ENCODE peak calls at places on chromosome 13, in four cellular contexts. One of them, this sample, is unnamed.

GRCh38 chr13:98033277-98034247 is 80.1 kb downstream of the IPO5 start:
- DNase-seq in stimulated activated CD4-positive, alpha-beta T cell treated with anti-CD3 and anti-CD28 coated beads, Interleukin-1b, Interleukin-23, amount 100 ng/mL, for 1 hour: no peak
- DNase-seq in IMR-90: peak; percentile 44
- DNase-seq in cardiac fibroblast: peak; percentile 79
- DNase-seq in this sample: peak; percentile 87

GRCh38 chr13:51453959-51454703 is 1.3 kb upstream of the INTS6 start:
- DNase-seq in stimulated activated CD4-positive, alpha-beta T cell treated with anti-CD3 and anti-CD28 coated beads, Interleukin-1b, Interleukin-23, amount 100 ng/mL, for 1 hour: no peak
- DNase-seq in IMR-90: peak; percentile 6
- DNase-seq in cardiac fibroblast: peak; percentile 44
- DNase-seq in this sample: peak; percentile 34

GRCh38 chr13:35881360-35881759 is 249.8 kb downstream of the DCLK1 start:
- DNase-seq in stimulated activated CD4-positive, alpha-beta T cell treated with anti-CD3 and anti-CD28 coated beads, Interleukin-1b, Interleukin-23, amount 100 ng/mL, for 1 hour: no peak
- DNase-seq in IMR-90: peak; percentile 39
- DNase-seq in cardiac fibroblast: peak; percentile 25
- DNase-seq in this sample: peak; percentile 11

GRCh38 chr13:73177911-73178565 is 119.2 kb downstream of the KLF5 start:
- DNase-seq in stimulated activated CD4-positive, alpha-beta T cell treated with anti-CD3 and anti-CD28 coated beads, Interleukin-1b, Interleukin-23, amount 100 ng/mL, for 1 hour: no peak
- DNase-seq in IMR-90: no peak
- DNase-seq in cardiac fibroblast: no peak
- DNase-seq in this sample: peak; percentile 37

GRCh38 chr13:26024558-26024957 is 27.3 kb downstream of the SHISA2 start:
- DNase-seq in stimulated activated CD4-positive, alpha-beta T cell treated with anti-CD3 and anti-CD28 coated beads, Interleukin-1b, Interleukin-23, amount 100 ng/mL, for 1 hour: no peak
- DNase-seq in IMR-90: no peak
- DNase-seq in cardiac fibroblast: no peak
- DNase-seq in this sample: no peak

GRCh38 chr13:98451676-98452105 is 125.2 kb downstream of the STK24 start:
- DNase-seq in stimulated activated CD4-positive, alpha-beta T cell treated with anti-CD3 and anti-CD28 coated beads, Interleukin-1b, Interleukin-23, amount 100 ng/mL, for 1 hour: no peak
- DNase-seq in IMR-90: peak; percentile 40
- DNase-seq in cardiac fibroblast: peak; percentile 81
- DNase-seq in this sample: peak; percentile 33

GRCh38 chr13:60572855-60573254 is 175.8 kb downstream of the TDRD3 start:
- DNase-seq in stimulated activated CD4-positive, alpha-beta T cell treated with anti-CD3 and anti-CD28 coated beads, Interleukin-1b, Interleukin-23, amount 100 ng/mL, for 1 hour: no peak
- DNase-seq in IMR-90: no peak
- DNase-seq in cardiac fibroblast: no peak
- DNase-seq in this sample: no peak

GRCh38 chr13:71754407-71754974 is 112.5 kb downstream of the DACH1 start:
- DNase-seq in stimulated activated CD4-positive, alpha-beta T cell treated with anti-CD3 and anti-CD28 coated beads, Interleukin-1b, Interleukin-23, amount 100 ng/mL, for 1 hour: no peak
- DNase-seq in IMR-90: no peak
- DNase-seq in cardiac fibroblast: no peak
- DNase-seq in this sample: no peak

GRCh38 chr13:50170447-50171037 is 155.3 kb downstream of the KCNRG start:
- DNase-seq in stimulated activated CD4-positive, alpha-beta T cell treated with anti-CD3 and anti-CD28 coated beads, Interleukin-1b, Interleukin-23, amount 100 ng/mL, for 1 hour: no peak
- DNase-seq in IMR-90: peak; percentile 21
- DNase-seq in cardiac fibroblast: peak; percentile 61
- DNase-seq in this sample: no peak

GRCh38 chr13:25276748-25277147 is 10.5 kb downstream of the MTMR6 start:
- DNase-seq in stimulated activated CD4-positive, alpha-beta T cell treated with anti-CD3 and anti-CD28 coated beads, Interleukin-1b, Interleukin-23, amount 100 ng/mL, for 1 hour: no peak
- DNase-seq in IMR-90: peak; percentile 65
- DNase-seq in cardiac fibroblast: peak; percentile 45
- DNase-seq in this sample: peak; percentile 50

GRCh38 chr13:96490590-96490989 is 400.7 kb downstream of the HS6ST3 start:
- DNase-seq in stimulated activated CD4-positive, alpha-beta T cell treated with anti-CD3 and anti-CD28 coated beads, Interleukin-1b, Interleukin-23, amount 100 ng/mL, for 1 hour: no peak
- DNase-seq in IMR-90: no peak
- DNase-seq in cardiac fibroblast: no peak
- DNase-seq in this sample: no peak

GRCh38 chr13:50712469-50712868 is 131.0 kb downstream of the DLEU7 start:
- DNase-seq in stimulated activated CD4-positive, alpha-beta T cell treated with anti-CD3 and anti-CD28 coated beads, Interleukin-1b, Interleukin-23, amount 100 ng/mL, for 1 hour: no peak
- DNase-seq in IMR-90: no peak
- DNase-seq in cardiac fibroblast: no peak
- DNase-seq in this sample: no peak

GRCh38 chr13:111383591-111384440 is 63.4 kb downstream of the TEX29 start:
- DNase-seq in stimulated activated CD4-positive, alpha-beta T cell treated with anti-CD3 and anti-CD28 coated beads, Interleukin-1b, Interleukin-23, amount 100 ng/mL, for 1 hour: no peak
- DNase-seq in IMR-90: no peak
- DNase-seq in cardiac fibroblast: no peak
- DNase-seq in this sample: no peak

GRCh38 chr13:21557995-21558394 is 46.0 kb downstream of the MICU2 start:
- DNase-seq in stimulated activated CD4-positive, alpha-beta T cell treated with anti-CD3 and anti-CD28 coated beads, Interleukin-1b, Interleukin-23, amount 100 ng/mL, for 1 hour: no peak
- DNase-seq in IMR-90: no peak
- DNase-seq in cardiac fibroblast: peak; percentile 29
- DNase-seq in this sample: no peak

GRCh38 chr13:97724450-97724849 is 229.0 kb upstream of the IPO5 start:
- DNase-seq in stimulated activated CD4-positive, alpha-beta T cell treated with anti-CD3 and anti-CD28 coated beads, Interleukin-1b, Interleukin-23, amount 100 ng/mL, for 1 hour: no peak
- DNase-seq in IMR-90: no peak
- DNase-seq in cardiac fibroblast: no peak
- DNase-seq in this sample: no peak

GRCh38 chr13:26425439-26426358 is 131.8 kb upstream of the WASF3 start:
- DNase-seq in stimulated activated CD4-positive, alpha-beta T cell treated with anti-CD3 and anti-CD28 coated beads, Interleukin-1b, Interleukin-23, amount 100 ng/mL, for 1 hour: no peak
- DNase-seq in IMR-90: peak; percentile 88
- DNase-seq in cardiac fibroblast: peak; percentile 57
- DNase-seq in this sample: peak; percentile 7

GRCh38 chr13:36758345-36758744 is 60.7 kb upstream of the RFXAP start:
- DNase-seq in stimulated activated CD4-positive, alpha-beta T cell treated with anti-CD3 and anti-CD28 coated beads, Interleukin-1b, Interleukin-23, amount 100 ng/mL, for 1 hour: no peak
- DNase-seq in IMR-90: no peak
- DNase-seq in cardiac fibroblast: no peak
- DNase-seq in this sample: no peak

GRCh38 chr13:85148009-85148408 is 651.2 kb downstream of the SLITRK6 start:
- DNase-seq in stimulated activated CD4-positive, alpha-beta T cell treated with anti-CD3 and anti-CD28 coated beads, Interleukin-1b, Interleukin-23, amount 100 ng/mL, for 1 hour: no peak
- DNase-seq in IMR-90: no peak
- DNase-seq in cardiac fibroblast: no peak
- DNase-seq in this sample: no peak

GRCh38 chr13:51432576-51432975 is 20.3 kb downstream of the INTS6 start:
- DNase-seq in stimulated activated CD4-positive, alpha-beta T cell treated with anti-CD3 and anti-CD28 coated beads, Interleukin-1b, Interleukin-23, amount 100 ng/mL, for 1 hour: no peak
- DNase-seq in IMR-90: no peak
- DNase-seq in cardiac fibroblast: no peak
- DNase-seq in this sample: no peak

GRCh38 chr13:40060318-40061007 is 405.0 kb downstream of the COG6 start:
- DNase-seq in stimulated activated CD4-positive, alpha-beta T cell treated with anti-CD3 and anti-CD28 coated beads, Interleukin-1b, Interleukin-23, amount 100 ng/mL, for 1 hour: no peak
- DNase-seq in IMR-90: no peak
- DNase-seq in cardiac fibroblast: peak; percentile 97
- DNase-seq in this sample: peak; percentile 70

GRCh38 chr13:53310786-53311185 is 282.2 kb downstream of the OLFM4 start:
- DNase-seq in stimulated activated CD4-positive, alpha-beta T cell treated with anti-CD3 and anti-CD28 coated beads, Interleukin-1b, Interleukin-23, amount 100 ng/mL, for 1 hour: no peak
- DNase-seq in IMR-90: no peak
- DNase-seq in cardiac fibroblast: no peak
- DNase-seq in this sample: no peak

GRCh38 chr13:28047784-28048388 is 52.5 kb downstream of the FLT3 start:
- DNase-seq in stimulated activated CD4-positive, alpha-beta T cell treated with anti-CD3 and anti-CD28 coated beads, Interleukin-1b, Interleukin-23, amount 100 ng/mL, for 1 hour: no peak
- DNase-seq in IMR-90: peak; percentile 79
- DNase-seq in cardiac fibroblast: no peak
- DNase-seq in this sample: peak; percentile 94

GRCh38 chr13:53250272-53250875 is 221.8 kb downstream of the OLFM4 start:
- DNase-seq in stimulated activated CD4-positive, alpha-beta T cell treated with anti-CD3 and anti-CD28 coated beads, Interleukin-1b, Interleukin-23, amount 100 ng/mL, for 1 hour: no peak
- DNase-seq in IMR-90: peak; percentile 72
- DNase-seq in cardiac fibroblast: peak; percentile 84
- DNase-seq in this sample: peak; percentile 75